ENCODE peak calls at places on chromosomes 11 and 22, in seven cellular contexts. One of them, this sample, is unnamed.

GRCh38 chr22:35661377-35661937 is 13.2 kb downstream of the APOL6 start:
- DNase-seq in esophagus squamous epithelium: no peak
- DNase-seq in neuronal stem cell: no peak
- DNase-seq in OCI-LY7: no peak
- DNase-seq in body of pancreas: no peak
- DNase-seq in testis: no peak
- DNase-seq in thoracic aorta: no peak
- DNase-seq in this sample: no peak

GRCh38 chr11:7606496-7606895 is 66.8 kb downstream of the CYB5R2 start:
- DNase-seq in esophagus squamous epithelium: no peak
- DNase-seq in testis: no peak
- DNase-seq in thoracic aorta: no peak
- DNase-seq in neuronal stem cell: no peak
- DNase-seq in OCI-LY7: no peak
- DNase-seq in body of pancreas: no peak
- DNase-seq in this sample: no peak

GRCh38 chr11:81004576-81004975 is 1563.7 kb upstream of the TENM4 start:
- DNase-seq in neuronal stem cell: no peak
- DNase-seq in body of pancreas: no peak
- DNase-seq in esophagus squamous epithelium: no peak
- DNase-seq in thoracic aorta: no peak
- DNase-seq in testis: no peak
- DNase-seq in OCI-LY7: no peak
- DNase-seq in this sample: no peak

GRCh38 chr11:326842-327580 is 6.4 kb upstream of the IFITM3 start:
- DNase-seq in esophagus squamous epithelium: no peak
- DNase-seq in neuronal stem cell: no peak
- DNase-seq in thoracic aorta: peak; percentile 38
- DNase-seq in OCI-LY7: peak; percentile 81
- DNase-seq in body of pancreas: peak; percentile 70
- DNase-seq in testis: peak; percentile 89
- DNase-seq in this sample: peak; percentile 92

GRCh38 chr11:11865449-11865848 is 23.7 kb downstream of the USP47 start:
- DNase-seq in body of pancreas: no peak
- DNase-seq in neuronal stem cell: no peak
- DNase-seq in OCI-LY7: no peak
- DNase-seq in thoracic aorta: no peak
- DNase-seq in testis: no peak
- DNase-seq in esophagus squamous epithelium: no peak
- DNase-seq in this sample: no peak

GRCh38 chr11:69674267-69674885 is 777 bp downstream of the LTO1 start:
- DNase-seq in esophagus squamous epithelium: no peak
- DNase-seq in OCI-LY7: peak; percentile 12
- DNase-seq in neuronal stem cell: no peak
- DNase-seq in testis: peak; percentile 28
- DNase-seq in thoracic aorta: no peak
- DNase-seq in body of pancreas: no peak
- DNase-seq in this sample: no peak

GRCh38 chr11:34349882-34350281 is 7.9 kb downstream of the ABTB2 start:
- DNase-seq in esophagus squamous epithelium: no peak
- DNase-seq in thoracic aorta: no peak
- DNase-seq in OCI-LY7: no peak
- DNase-seq in body of pancreas: no peak
- DNase-seq in testis: no peak
- DNase-seq in neuronal stem cell: no peak
- DNase-seq in this sample: no peak

GRCh38 chr22:28931844-28932561 is 48.6 kb downstream of the ZNRF3 start:
- DNase-seq in body of pancreas: peak; percentile 5
- DNase-seq in neuronal stem cell: no peak
- DNase-seq in OCI-LY7: no peak
- DNase-seq in thoracic aorta: no peak
- DNase-seq in testis: no peak
- DNase-seq in esophagus squamous epithelium: no peak
- DNase-seq in this sample: no peak

GRCh38 chr11:74322667-74323066 is 11.2 kb upstream of the P4HA3 start:
- DNase-seq in OCI-LY7: no peak
- DNase-seq in esophagus squamous epithelium: no peak
- DNase-seq in testis: peak; percentile 62
- DNase-seq in body of pancreas: no peak
- DNase-seq in neuronal stem cell: no peak
- DNase-seq in thoracic aorta: peak; percentile 64
- DNase-seq in this sample: peak; percentile 92

GRCh38 chr11:106786251-106786650 is 232.0 kb downstream of the GUCY1A2 start:
- DNase-seq in esophagus squamous epithelium: no peak
- DNase-seq in thoracic aorta: no peak
- DNase-seq in neuronal stem cell: no peak
- DNase-seq in body of pancreas: no peak
- DNase-seq in testis: no peak
- DNase-seq in OCI-LY7: no peak
- DNase-seq in this sample: no peak

GRCh38 chr11:65428578-65429068 is 6.0 kb downstream of the NEAT1 start:
- DNase-seq in body of pancreas: peak; percentile 65
- DNase-seq in testis: peak; percentile 48
- DNase-seq in esophagus squamous epithelium: no peak
- DNase-seq in neuronal stem cell: no peak
- DNase-seq in OCI-LY7: no peak
- DNase-seq in thoracic aorta: no peak
- DNase-seq in this sample: no peak
- H3K4me3 ChIP-seq in body of pancreas: no peak overlapping the region
- H3K4me3 ChIP-seq in testis: no peak overlapping the region
- H3K4me3 ChIP-seq in esophagus squamous epithelium: peak overlapping the region; percentile 95
- H3K4me3 ChIP-seq in neuronal stem cell: no peak overlapping the region
- H3K4me3 ChIP-seq in OCI-LY7: peak overlapping the region; percentile 73
- H3K4me3 ChIP-seq in thoracic aorta: peak overlapping the region; percentile 94
- H3K4me3 ChIP-seq in this sample: peak overlapping the region; percentile 56

GRCh38 chr22:32987081-32987631 is 71.0 kb downstream of the SYN3 start:
- DNase-seq in esophagus squamous epithelium: no peak
- DNase-seq in neuronal stem cell: peak; percentile 76
- DNase-seq in testis: no peak
- DNase-seq in thoracic aorta: no peak
- DNase-seq in OCI-LY7: no peak
- DNase-seq in body of pancreas: no peak
- DNase-seq in this sample: no peak
- H3K27ac ChIP-seq in esophagus squamous epithelium: no peak overlapping the region
- H3K27ac ChIP-seq in neuronal stem cell: peak overlapping the region; percentile 87
- H3K27ac ChIP-seq in testis: no peak overlapping the region
- H3K27ac ChIP-seq in thoracic aorta: no peak overlapping the region
- H3K27ac ChIP-seq in OCI-LY7: no peak overlapping the region
- H3K27ac ChIP-seq in body of pancreas: no peak overlapping the region
- H3K27ac ChIP-seq in this sample: no peak overlapping the region

DNA sequence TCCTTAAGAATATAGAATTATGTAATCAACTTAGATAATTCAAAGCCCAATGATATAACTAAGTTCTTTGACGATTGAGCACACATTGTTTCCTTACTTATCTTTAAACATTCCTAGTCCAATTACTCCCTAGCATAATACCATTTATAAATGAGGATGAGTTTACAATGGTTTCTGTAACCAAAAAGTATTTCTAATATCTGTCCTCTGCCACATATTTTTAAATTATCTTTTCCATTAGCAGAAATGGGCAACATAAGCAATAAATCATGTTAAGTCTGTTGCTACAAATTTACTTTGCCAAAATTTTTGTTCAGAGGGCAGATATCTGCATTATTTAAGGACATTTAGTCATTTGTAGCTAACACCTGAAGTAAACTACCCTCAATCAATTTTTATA is 6.7 kb downstream of the CREBZF start:
- DNase-seq in body of pancreas: no peak
- DNase-seq in thoracic aorta: no peak
- DNase-seq in OCI-LY7: no peak
- DNase-seq in testis: no peak
- DNase-seq in neuronal stem cell: no peak
- DNase-seq in esophagus squamous epithelium: no peak
- DNase-seq in this sample: no peak
- H3K36me3 ChIP-seq in body of pancreas: no peaks in the 10 kb centered on the region
- H3K36me3 ChIP-seq in thoracic aorta: peaks cover 3% of the 10 kb centered on the region
- H3K36me3 ChIP-seq in OCI-LY7: peaks cover 94% of the 10 kb centered on the region
- H3K36me3 ChIP-seq in testis: no peaks in the 10 kb centered on the region
- H3K36me3 ChIP-seq in neuronal stem cell: peaks cover 3% of the 10 kb centered on the region
- H3K36me3 ChIP-seq in esophagus squamous epithelium: no peaks in the 10 kb centered on the region
- H3K36me3 ChIP-seq in this sample: peaks cover 7% of the 10 kb centered on the region

GRCh38 chr11:125112235-125112604 is 794 bp upstream of the TMEM218 start:
- DNase-seq in OCI-LY7: no peak
- DNase-seq in body of pancreas: no peak
- DNase-seq in thoracic aorta: no peak
- DNase-seq in neuronal stem cell: no peak
- DNase-seq in testis: no peak
- DNase-seq in esophagus squamous epithelium: no peak
- DNase-seq in this sample: no peak
- H3K4me3 ChIP-seq in OCI-LY7: peak overlapping the region; percentile 55
- H3K4me3 ChIP-seq in body of pancreas: no peak overlapping the region
- H3K4me3 ChIP-seq in thoracic aorta: peak overlapping the region; percentile 92
- H3K4me3 ChIP-seq in neuronal stem cell: no peak overlapping the region
- H3K4me3 ChIP-seq in testis: peak overlapping the region; percentile 43
- H3K4me3 ChIP-seq in esophagus squamous epithelium: peak overlapping the region; percentile 90
- H3K4me3 ChIP-seq in this sample: peak overlapping the region; percentile 5

GRCh38 chr11:119108151-119108856 is 1.2 kb downstream of the C2CD2L start:
- DNase-seq in body of pancreas: peak; percentile 46
- DNase-seq in testis: no peak
- DNase-seq in OCI-LY7: peak; percentile 71
- DNase-seq in esophagus squamous epithelium: no peak
- DNase-seq in thoracic aorta: no peak
- DNase-seq in neuronal stem cell: no peak
- DNase-seq in this sample: no peak
- H3K27ac ChIP-seq in body of pancreas: peak overlapping the region; percentile 77
- H3K27ac ChIP-seq in testis: no peak overlapping the region
- H3K27ac ChIP-seq in OCI-LY7: peak overlapping the region; percentile 41
- H3K27ac ChIP-seq in esophagus squamous epithelium: peak overlapping the region; percentile 95
- H3K27ac ChIP-seq in thoracic aorta: peak overlapping the region; percentile 65
- H3K27ac ChIP-seq in neuronal stem cell: no peak overlapping the region
- H3K27ac ChIP-seq in this sample: peak overlapping the region; percentile 84

GRCh38 chr11:121716060-121716459 is 263.3 kb upstream of the SORL1-AS1 start:
- DNase-seq in neuronal stem cell: no peak
- DNase-seq in esophagus squamous epithelium: no peak
- DNase-seq in testis: no peak
- DNase-seq in OCI-LY7: no peak
- DNase-seq in thoracic aorta: no peak
- DNase-seq in body of pancreas: no peak
- DNase-seq in this sample: no peak

GRCh38 chr11:121711900-121712424 is 259.2 kb upstream of the SORL1-AS1 start:
- DNase-seq in testis: no peak
- DNase-seq in OCI-LY7: no peak
- DNase-seq in neuronal stem cell: no peak
- DNase-seq in body of pancreas: no peak
- DNase-seq in thoracic aorta: no peak
- DNase-seq in esophagus squamous epithelium: no peak
- DNase-seq in this sample: no peak

GRCh38 chr11:121717296-121717695 is 264.5 kb upstream of the SORL1-AS1 start:
- DNase-seq in OCI-LY7: no peak
- DNase-seq in neuronal stem cell: no peak
- DNase-seq in testis: no peak
- DNase-seq in body of pancreas: no peak
- DNase-seq in esophagus squamous epithelium: no peak
- DNase-seq in thoracic aorta: no peak
- DNase-seq in this sample: no peak

GRCh38 chr11:121714356-121714755 is 261.6 kb upstream of the SORL1-AS1 start:
- DNase-seq in body of pancreas: no peak
- DNase-seq in esophagus squamous epithelium: no peak
- DNase-seq in neuronal stem cell: no peak
- DNase-seq in OCI-LY7: no peak
- DNase-seq in thoracic aorta: no peak
- DNase-seq in testis: no peak
- DNase-seq in this sample: no peak

GRCh38 chr11:121715395-121715794 is 262.6 kb upstream of the SORL1-AS1 start:
- DNase-seq in esophagus squamous epithelium: no peak
- DNase-seq in testis: no peak
- DNase-seq in thoracic aorta: no peak
- DNase-seq in OCI-LY7: no peak
- DNase-seq in body of pancreas: no peak
- DNase-seq in neuronal stem cell: no peak
- DNase-seq in this sample: no peak
- H3K36me3 ChIP-seq in esophagus squamous epithelium: no peaks in the 10 kb centered on the region
- H3K36me3 ChIP-seq in testis: no peaks in the 10 kb centered on the region
- H3K36me3 ChIP-seq in thoracic aorta: no peaks in the 10 kb centered on the region
- H3K36me3 ChIP-seq in OCI-LY7: no peaks in the 10 kb centered on the region
- H3K36me3 ChIP-seq in body of pancreas: no peaks in the 10 kb centered on the region
- H3K36me3 ChIP-seq in neuronal stem cell: no peaks in the 10 kb centered on the region
- H3K36me3 ChIP-seq in this sample: no peaks in the 10 kb centered on the region

GRCh38 chr11:86738615-86739014 is 61.7 kb upstream of the PRSS23 start:
- DNase-seq in neuronal stem cell: no peak
- DNase-seq in esophagus squamous epithelium: no peak
- DNase-seq in thoracic aorta: no peak
- DNase-seq in testis: no peak
- DNase-seq in body of pancreas: no peak
- DNase-seq in OCI-LY7: no peak
- DNase-seq in this sample: no peak

GRCh38 chr11:86737752-86738151 is 62.6 kb upstream of the PRSS23 start:
- DNase-seq in neuronal stem cell: no peak
- DNase-seq in OCI-LY7: no peak
- DNase-seq in esophagus squamous epithelium: no peak
- DNase-seq in thoracic aorta: no peak
- DNase-seq in testis: no peak
- DNase-seq in body of pancreas: no peak
- DNase-seq in this sample: no peak

GRCh38 chr11:86735462-86736302 is 63.3 kb upstream of the ME3 start:
- DNase-seq in esophagus squamous epithelium: no peak
- DNase-seq in thoracic aorta: no peak
- DNase-seq in body of pancreas: no peak
- DNase-seq in OCI-LY7: no peak
- DNase-seq in testis: no peak
- DNase-seq in neuronal stem cell: no peak
- DNase-seq in this sample: no peak

GRCh38 chr11:86737223-86737622 is 63.1 kb upstream of the PRSS23 start:
- DNase-seq in thoracic aorta: no peak
- DNase-seq in neuronal stem cell: no peak
- DNase-seq in OCI-LY7: no peak
- DNase-seq in body of pancreas: no peak
- DNase-seq in testis: no peak
- DNase-seq in esophagus squamous epithelium: no peak
- DNase-seq in this sample: no peak

GRCh38 chr11:86736303-86737143 is 63.8 kb upstream of the PRSS23 start:
- DNase-seq in esophagus squamous epithelium: no peak
- DNase-seq in OCI-LY7: no peak
- DNase-seq in neuronal stem cell: no peak
- DNase-seq in thoracic aorta: no peak
- DNase-seq in body of pancreas: no peak
- DNase-seq in testis: no peak
- DNase-seq in this sample: no peak
- H3K4me3 ChIP-seq in esophagus squamous epithelium: no peak overlapping the region
- H3K4me3 ChIP-seq in OCI-LY7: no peak overlapping the region
- H3K4me3 ChIP-seq in neuronal stem cell: no peak overlapping the region
- H3K4me3 ChIP-seq in thoracic aorta: no peak overlapping the region
- H3K4me3 ChIP-seq in body of pancreas: no peak overlapping the region
- H3K4me3 ChIP-seq in testis: no peak overlapping the region
- H3K4me3 ChIP-seq in this sample: no peak overlapping the region

This sample was measured in ascending aorta.